ENCODE peak calls at places on chromosomes 13 and 19, in five cellular contexts. One of them, this sample, is unnamed.

GRCh38 chr19:38683393-38684077 is 36.1 kb downstream of the ACTN4 start:
- DNase-seq in retinal pigment epithelial cell: peak; percentile 95
- DNase-seq in uterus: peak; percentile 83
- DNase-seq in H9: peak; percentile 96
- DNase-seq in adrenal gland: peak; percentile 97
- DNase-seq in this sample: no peak

GRCh38 chr19:13892885-13893284 is 13.0 kb downstream of the BRME1 start:
- DNase-seq in retinal pigment epithelial cell: no peak
- DNase-seq in uterus: no peak
- DNase-seq in H9: no peak
- DNase-seq in adrenal gland: no peak
- DNase-seq in this sample: no peak

GRCh38 chr19:9700229-9700981 is 25.5 kb upstream of the ZNF562 start:
- DNase-seq in retinal pigment epithelial cell: no peak
- DNase-seq in uterus: no peak
- DNase-seq in H9: no peak
- DNase-seq in adrenal gland: no peak
- DNase-seq in this sample: no peak

GRCh38 chr19:31349160-31349881 is at the start of gene TSHZ3:
- DNase-seq in retinal pigment epithelial cell: no peak
- DNase-seq in uterus: peak; percentile 91
- DNase-seq in H9: peak; percentile 81
- DNase-seq in adrenal gland: peak; percentile 84
- DNase-seq in this sample: peak; percentile 86

GRCh38 chr19:13788991-13789390 is 6.3 kb upstream of the ZSWIM4 start:
- DNase-seq in retinal pigment epithelial cell: no peak
- DNase-seq in uterus: no peak
- DNase-seq in H9: no peak
- DNase-seq in adrenal gland: no peak
- DNase-seq in this sample: no peak

GRCh38 chr13:40233731-40234195 is 432.7 kb downstream of the FOXO1 start:
- DNase-seq in retinal pigment epithelial cell: no peak
- DNase-seq in uterus: peak; percentile 78
- DNase-seq in H9: no peak
- DNase-seq in adrenal gland: peak; percentile 85
- DNase-seq in this sample: peak; percentile 68

GRCh38 chr19:49058592-49058991 is 1.0 kb upstream of the CGB7 start:
- DNase-seq in retinal pigment epithelial cell: no peak
- DNase-seq in uterus: no peak
- DNase-seq in H9: peak; percentile 62
- DNase-seq in adrenal gland: no peak
- DNase-seq in this sample: no peak

GRCh38 chr19:57813919-57814504 is 701 bp downstream of the ZNF552 start:
- DNase-seq in retinal pigment epithelial cell: no peak
- DNase-seq in uterus: no peak
- DNase-seq in H9: no peak
- DNase-seq in adrenal gland: no peak
- DNase-seq in this sample: no peak

GRCh38 chr19:44846455-44847143 is 502 bp downstream of the NECTIN2 start:
- DNase-seq in retinal pigment epithelial cell: no peak
- DNase-seq in uterus: peak; percentile 68
- DNase-seq in H9: peak; percentile 91
- DNase-seq in adrenal gland: peak; percentile 81
- DNase-seq in this sample: no peak

GRCh38 chr19:6739884-6740588 is 556 bp downstream of the TRIP10 start:
- DNase-seq in retinal pigment epithelial cell: no peak
- DNase-seq in uterus: no peak
- DNase-seq in H9: peak; percentile 62
- DNase-seq in adrenal gland: peak; percentile 70
- DNase-seq in this sample: peak; percentile 57

GRCh38 chr13:35136585-35136984 is 194.5 kb downstream of the NBEA start:
- DNase-seq in retinal pigment epithelial cell: no peak
- DNase-seq in uterus: no peak
- DNase-seq in H9: no peak
- DNase-seq in adrenal gland: no peak
- DNase-seq in this sample: no peak

GRCh38 chr19:11064831-11065303 is 24.4 kb upstream of the LDLR start:
- DNase-seq in retinal pigment epithelial cell: no peak
- DNase-seq in uterus: no peak
- DNase-seq in H9: no peak
- DNase-seq in adrenal gland: peak; percentile 92
- DNase-seq in this sample: no peak

GRCh38 chr19:41521860-41522555 is 54.0 kb upstream of the CEACAM21 start:
- DNase-seq in retinal pigment epithelial cell: no peak
- DNase-seq in uterus: no peak
- DNase-seq in H9: no peak
- DNase-seq in adrenal gland: no peak
- DNase-seq in this sample: no peak

GRCh38 chr13:48201044-48201443 is 32.0 kb upstream of the ITM2B start:
- DNase-seq in retinal pigment epithelial cell: no peak
- DNase-seq in uterus: no peak
- DNase-seq in H9: no peak
- DNase-seq in adrenal gland: no peak
- DNase-seq in this sample: no peak

GRCh38 chr13:70849267-70849666 is 741.0 kb upstream of the KLHL1 start:
- DNase-seq in retinal pigment epithelial cell: no peak
- DNase-seq in uterus: no peak
- DNase-seq in H9: no peak
- DNase-seq in adrenal gland: no peak
- DNase-seq in this sample: no peak

GRCh38 chr19:4586245-4586644 is 26.8 kb upstream of the SEMA6B start:
- DNase-seq in retinal pigment epithelial cell: no peak
- DNase-seq in uterus: no peak
- DNase-seq in H9: no peak
- DNase-seq in adrenal gland: no peak
- DNase-seq in this sample: no peak

GRCh38 chr19:55437410-55437809 is 5.7 kb downstream of the SHISA7 start:
- DNase-seq in retinal pigment epithelial cell: no peak
- DNase-seq in uterus: no peak
- DNase-seq in H9: peak; percentile 88
- DNase-seq in adrenal gland: peak; percentile 63
- DNase-seq in this sample: peak; percentile 52

GRCh38 chr13:90197722-90198121 is 1149.8 kb upstream of the MIR17HG start:
- DNase-seq in retinal pigment epithelial cell: no peak
- DNase-seq in uterus: no peak
- DNase-seq in H9: no peak
- DNase-seq in adrenal gland: no peak
- DNase-seq in this sample: no peak

GRCh38 chr13:28953714-28954113 is 133.6 kb downstream of the MTUS2 start:
- DNase-seq in retinal pigment epithelial cell: no peak
- DNase-seq in uterus: no peak
- DNase-seq in H9: no peak
- DNase-seq in adrenal gland: no peak
- DNase-seq in this sample: no peak

GRCh38 chr19:40284501-40285352 is at the start of gene AKT2:
- DNase-seq in retinal pigment epithelial cell: no peak
- DNase-seq in uterus: peak; percentile 64
- DNase-seq in H9: peak; percentile 88
- DNase-seq in adrenal gland: no peak
- DNase-seq in this sample: peak; percentile 66

GRCh38 chr19:5684694-5685430 is 4.0 kb downstream of the HSD11B1L start:
- DNase-seq in retinal pigment epithelial cell: no peak
- DNase-seq in uterus: no peak
- DNase-seq in H9: no peak
- DNase-seq in adrenal gland: no peak
- DNase-seq in this sample: no peak

GRCh38 chr13:112475889-112476288 is 99.7 kb downstream of the SPACA7 start:
- DNase-seq in retinal pigment epithelial cell: no peak
- DNase-seq in uterus: no peak
- DNase-seq in H9: no peak
- DNase-seq in adrenal gland: no peak
- DNase-seq in this sample: no peak

GRCh38 chr19:15869109-15869555 is 28.7 kb downstream of the CYP4F2 start:
- DNase-seq in retinal pigment epithelial cell: no peak
- DNase-seq in uterus: peak; percentile 19
- DNase-seq in H9: no peak
- DNase-seq in adrenal gland: peak; percentile 57
- DNase-seq in this sample: no peak

GRCh38 chr13:67119481-67119883 is 110.7 kb downstream of the PCDH9 start:
- DNase-seq in retinal pigment epithelial cell: peak; percentile 51
- DNase-seq in uterus: no peak
- DNase-seq in H9: no peak
- DNase-seq in adrenal gland: no peak
- DNase-seq in this sample: no peak

GRCh38 chr13:112067871-112068305 is 939 bp downstream of the SOX1 start:
- DNase-seq in retinal pigment epithelial cell: no peak
- DNase-seq in uterus: no peak
- DNase-seq in H9: peak; percentile 70
- DNase-seq in adrenal gland: no peak
- DNase-seq in this sample: no peak

GRCh38 chr13:84672616-84673015 is 790.3 kb upstream of the SLITRK1 start:
- DNase-seq in retinal pigment epithelial cell: no peak
- DNase-seq in uterus: no peak
- DNase-seq in H9: no peak
- DNase-seq in adrenal gland: no peak
- DNase-seq in this sample: no peak

GRCh38 chr13:51776179-51776578 is 27.8 kb downstream of the DHRS12 start:
- DNase-seq in retinal pigment epithelial cell: no peak
- DNase-seq in uterus: no peak
- DNase-seq in H9: no peak
- DNase-seq in adrenal gland: no peak
- DNase-seq in this sample: no peak

GRCh38 chr13:50678464-50679162 is 164.9 kb downstream of the DLEU7 start:
- DNase-seq in retinal pigment epithelial cell: peak; percentile 96
- DNase-seq in uterus: no peak
- DNase-seq in H9: no peak
- DNase-seq in adrenal gland: no peak
- DNase-seq in this sample: no peak

DNA sequence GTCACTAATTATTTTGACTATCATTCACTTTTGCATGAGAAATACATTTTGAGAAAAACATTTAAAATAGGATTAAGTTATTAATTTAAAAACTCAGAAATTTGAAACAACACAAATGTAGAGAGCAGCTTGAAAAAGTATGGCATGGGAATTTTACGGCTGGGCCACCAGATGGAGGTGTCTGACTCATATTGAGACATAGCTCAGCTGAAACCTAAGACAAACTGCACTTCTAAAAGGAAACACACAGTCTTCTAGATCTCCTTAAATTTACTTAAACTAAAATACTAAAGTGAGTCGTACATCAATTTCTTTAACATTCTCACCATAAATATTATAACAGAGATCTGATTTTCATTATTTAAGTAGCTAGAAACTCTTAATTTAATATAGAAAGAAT is 41.9 kb upstream of the POSTN start:
- DNase-seq in retinal pigment epithelial cell: peak; percentile 47
- DNase-seq in uterus: no peak
- DNase-seq in H9: no peak
- DNase-seq in adrenal gland: no peak
- DNase-seq in this sample: no peak
- TF ChIP-seq CTCF in retinal pigment epithelial cell: peak; percentile 78
- TF ChIP-seq CTCF in uterus: peak; percentile 56
- TF ChIP-seq CTCF in H9: peak; percentile 70
- TF ChIP-seq CTCF in adrenal gland: peak; percentile 26
- TF ChIP-seq CTCF in this sample: peak; percentile 56

GRCh38 chr13:91647361-91647970 is 249.0 kb downstream of the GPC5 start:
- DNase-seq in retinal pigment epithelial cell: peak; percentile 74
- DNase-seq in uterus: no peak
- DNase-seq in H9: peak; percentile 82
- DNase-seq in adrenal gland: no peak
- DNase-seq in this sample: no peak
- TF ChIP-seq CTCF in retinal pigment epithelial cell: peak; percentile 68
- TF ChIP-seq CTCF in uterus: no peak
- TF ChIP-seq CTCF in H9: peak; percentile 86
- TF ChIP-seq CTCF in adrenal gland: no peak
- TF ChIP-seq CTCF in this sample: peak; percentile 43

GRCh38 chr19:29966594-29967249 is 24.7 kb downstream of the URI1 start:
- DNase-seq in retinal pigment epithelial cell: no peak
- DNase-seq in uterus: no peak
- DNase-seq in H9: no peak
- DNase-seq in adrenal gland: no peak
- DNase-seq in this sample: no peak
- TF ChIP-seq CTCF in retinal pigment epithelial cell: peak; percentile 44
- TF ChIP-seq CTCF in uterus: no peak
- TF ChIP-seq CTCF in H9: peak; percentile 31
- TF ChIP-seq CTCF in adrenal gland: peak; percentile 32
- TF ChIP-seq CTCF in this sample: no peak

DNA sequence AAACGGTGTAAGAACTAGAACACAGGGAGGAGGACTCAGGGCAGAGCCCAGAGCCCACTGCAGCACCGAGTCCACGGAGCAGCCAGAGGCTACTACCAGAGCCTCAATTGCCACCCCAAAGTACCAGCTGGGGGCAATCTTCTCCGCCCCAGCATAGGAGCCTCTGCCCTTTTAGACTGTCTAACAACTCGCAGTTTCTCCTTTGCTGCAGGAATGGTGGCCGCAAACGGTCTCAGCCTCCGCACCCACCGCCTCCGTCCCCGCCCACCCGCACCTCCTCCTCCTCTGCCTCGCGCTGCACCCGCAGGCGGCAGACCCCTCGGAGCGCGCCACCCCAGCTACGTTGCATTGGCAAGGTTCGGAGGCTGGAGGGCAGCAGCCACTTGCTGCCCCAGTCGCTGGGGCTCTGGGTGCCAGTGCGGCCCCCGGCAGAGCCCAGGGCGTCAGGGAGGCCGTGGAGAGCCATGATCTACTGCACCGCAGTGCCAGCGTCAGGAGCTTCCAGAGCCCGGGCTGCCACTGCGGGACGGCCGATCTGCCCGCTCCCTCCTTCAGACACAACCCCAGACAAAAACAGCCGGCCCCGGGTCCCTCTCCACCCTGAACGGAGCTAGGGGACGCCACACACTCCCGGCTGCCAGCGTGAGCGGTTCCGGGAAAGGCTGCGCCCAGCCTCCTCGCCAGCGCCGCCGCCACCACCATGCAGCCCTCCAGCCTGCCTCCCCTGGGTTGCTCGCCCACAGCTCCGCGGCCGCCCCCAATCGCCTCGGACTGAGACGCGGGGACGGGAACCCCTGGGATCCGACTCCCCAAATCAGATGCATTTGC is 1.8 kb downstream of the FGF14 start:
- DNase-seq in retinal pigment epithelial cell: no peak
- DNase-seq in uterus: no peak
- DNase-seq in H9: peak; percentile 50
- DNase-seq in adrenal gland: peak; percentile 65
- DNase-seq in this sample: peak; percentile 25
- TF ChIP-seq CTCF in retinal pigment epithelial cell: peak; percentile 46
- TF ChIP-seq CTCF in uterus: no peak
- TF ChIP-seq CTCF in H9: peak; percentile 26
- TF ChIP-seq CTCF in adrenal gland: no peak
- TF ChIP-seq CTCF in this sample: no peak

DNA sequence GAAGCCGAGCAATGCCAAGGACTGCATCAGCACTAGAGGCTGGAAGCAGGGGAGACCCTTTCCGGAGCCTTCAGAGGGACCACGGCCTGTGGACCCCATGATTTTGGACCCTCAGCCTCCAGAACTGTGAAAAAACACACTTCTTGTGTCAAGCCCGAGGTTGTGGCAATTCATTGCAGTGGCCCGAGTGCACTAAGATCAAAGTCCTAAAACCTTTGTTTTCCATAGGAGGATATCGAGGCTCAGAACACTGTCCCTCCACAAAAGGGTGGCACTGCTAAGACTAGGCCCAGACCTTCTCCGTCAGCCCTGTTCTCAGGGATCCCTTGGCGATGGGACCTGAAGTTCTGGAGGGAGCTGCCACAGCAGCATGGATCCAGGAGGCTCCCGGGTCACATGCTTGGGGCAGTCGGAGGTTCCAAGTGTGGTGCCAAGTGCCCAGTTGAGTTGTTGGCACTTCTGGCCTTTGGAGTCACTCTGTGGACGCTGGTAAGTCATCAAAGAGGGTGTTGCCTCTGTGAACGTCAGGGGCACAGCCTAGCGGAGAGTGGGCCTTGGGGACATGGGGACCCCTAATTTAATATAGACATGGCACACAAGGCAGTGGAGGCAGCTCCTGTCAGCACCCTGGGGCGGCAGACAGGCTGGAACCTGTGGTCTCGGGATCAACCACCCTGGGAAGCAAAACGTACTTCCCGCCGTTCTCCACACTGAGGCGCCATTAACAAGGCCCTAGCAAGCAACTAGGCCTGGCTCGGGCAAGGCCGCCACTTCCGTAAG is 199.2 kb downstream of the COL4A1 start:
- DNase-seq in retinal pigment epithelial cell: no peak
- DNase-seq in uterus: no peak
- DNase-seq in H9: peak; percentile 72
- DNase-seq in adrenal gland: no peak
- DNase-seq in this sample: no peak
- TF ChIP-seq CTCF in retinal pigment epithelial cell: peak; percentile 42
- TF ChIP-seq CTCF in uterus: no peak
- TF ChIP-seq CTCF in H9: peak; percentile 68
- TF ChIP-seq CTCF in adrenal gland: no peak
- TF ChIP-seq CTCF in this sample: peak; percentile 26

This sample was measured in left ventricle myocardium inferior.